ENCODE peak calls at places on chromosome 2, in ten cellular contexts. H is GM12878, U is A549, J is transverse colon, C is ovary, N is sigmoid colon, A is tibial nerve, M is HepG2, V is SK-N-SH, W is esophagus muscularis mucosa. L is an unnamed sample.

GRCh38 chr2:24909555-24910177 is 10.4 kb downstream of the ADCY3 start:
- DNase-seq in A (no peak), J (peak; percentile 2), N (no peak), V (no peak), C (no peak), W (no peak), U (no peak), M (no peak), H (no peak), L (no peak)

GRCh38 chr2:237877576-237878307 is 18.3 kb downstream of the RAMP1 start:
- DNase-seq in J (no peak), V (no peak), N (peak; percentile 52), H (no peak), A (no peak), C (no peak), W (no peak), M (no peak), U (no peak), L (no peak)

GRCh38 chr2:35081001-35081628 is 1274.5 kb upstream of the CRIM1 start:
- DNase-seq in V (no peak), W (no peak), H (no peak), U (peak; percentile 64), N (no peak), M (no peak), C (no peak), J (no peak), A (no peak), L (no peak)

GRCh38 chr2:107992069-107992468 is 5.7 kb downstream of the SLC5A7 start:
- DNase-seq in V (no peak), M (no peak), A (no peak), N (no peak), H (no peak), W (no peak), U (no peak), J (no peak), C (no peak), L (no peak)

GRCh38 chr2:118387509-118387908 is 299.2 kb downstream of the INSIG2 start:
- DNase-seq in J (no peak), C (no peak), A (no peak), V (no peak), N (no peak), U (peak; percentile 21), M (no peak), W (no peak), H (no peak), L (no peak)

GRCh38 chr2:4336855-4337254 is 633.5 kb downstream of the DCDC2C start:
- DNase-seq in M (no peak), H (no peak), A (no peak), C (no peak), J (no peak), U (no peak), V (no peak), W (no peak), N (no peak), L (no peak)

GRCh38 chr2:190235551-190235950 is 84.1 kb downstream of the HIBCH start:
- DNase-seq in N (no peak), H (no peak), M (no peak), W (no peak), J (peak; percentile 20), C (no peak), U (no peak), V (no peak), A (no peak), L (no peak)

GRCh38 chr2:109383505-109384307 is 230.1 kb downstream of the SEPTIN10 start:
- DNase-seq in C (no peak), U (no peak), A (no peak), H (no peak), N (peak; percentile 50), J (no peak), M (no peak), V (no peak), W (no peak), L (no peak)

DNA sequence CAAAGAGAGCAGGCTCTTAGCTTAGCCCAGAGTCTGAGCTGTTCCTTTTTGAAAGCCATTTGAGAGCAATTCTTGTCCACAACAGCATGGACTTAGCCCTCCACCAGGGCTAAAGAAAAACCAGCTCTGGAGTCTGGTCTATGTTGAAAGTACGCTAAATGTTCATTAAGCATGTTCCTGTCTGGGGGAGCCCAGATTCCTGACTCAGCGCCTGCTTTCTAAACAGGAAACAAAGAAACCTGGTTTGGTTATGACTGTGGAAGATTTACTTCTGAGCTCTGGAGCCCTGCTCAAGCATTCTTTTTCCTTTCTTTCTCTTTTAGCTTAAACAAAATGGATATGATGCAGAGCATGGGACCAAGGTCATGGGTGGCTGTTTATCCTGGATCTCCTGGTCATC is 279.8 kb downstream of the RBM43 start:
- DNase-seq in U (no peak), N (no peak), M (no peak), W (no peak), C (no peak), H (no peak), A (no peak), V (no peak), J (no peak), L (no peak)
- H3K4me1 ChIP-seq in U (no peaks in the 10 kb centered on the region), N (peaks cover 8% of the 10 kb centered on the region), M (no peaks in the 10 kb centered on the region), W (no peaks in the 10 kb centered on the region), C (no peaks in the 10 kb centered on the region), H (no peaks in the 10 kb centered on the region), A (no peaks in the 10 kb centered on the region), V (no peaks in the 10 kb centered on the region), J (no peaks in the 10 kb centered on the region), L (no peaks in the 10 kb centered on the region)

GRCh38 chr2:227214622-227215041 is 50.2 kb downstream of the COL4A3 start:
- DNase-seq in M (no peak), W (no peak), J (no peak), V (no peak), C (no peak), A (no peak), H (no peak), N (no peak), U (peak; percentile 61), L (no peak)

GRCh38 chr2:227221120-227221519 is 56.7 kb downstream of the COL4A3 start:
- DNase-seq in J (no peak), A (no peak), V (no peak), H (no peak), C (no peak), W (no peak), U (peak; percentile 23), N (no peak), M (no peak), L (no peak)

GRCh38 chr2:227222292-227222691 is 57.9 kb downstream of the COL4A3 start:
- DNase-seq in U (no peak), H (no peak), A (no peak), W (no peak), J (no peak), C (no peak), N (no peak), M (no peak), V (no peak), L (no peak)

DNA sequence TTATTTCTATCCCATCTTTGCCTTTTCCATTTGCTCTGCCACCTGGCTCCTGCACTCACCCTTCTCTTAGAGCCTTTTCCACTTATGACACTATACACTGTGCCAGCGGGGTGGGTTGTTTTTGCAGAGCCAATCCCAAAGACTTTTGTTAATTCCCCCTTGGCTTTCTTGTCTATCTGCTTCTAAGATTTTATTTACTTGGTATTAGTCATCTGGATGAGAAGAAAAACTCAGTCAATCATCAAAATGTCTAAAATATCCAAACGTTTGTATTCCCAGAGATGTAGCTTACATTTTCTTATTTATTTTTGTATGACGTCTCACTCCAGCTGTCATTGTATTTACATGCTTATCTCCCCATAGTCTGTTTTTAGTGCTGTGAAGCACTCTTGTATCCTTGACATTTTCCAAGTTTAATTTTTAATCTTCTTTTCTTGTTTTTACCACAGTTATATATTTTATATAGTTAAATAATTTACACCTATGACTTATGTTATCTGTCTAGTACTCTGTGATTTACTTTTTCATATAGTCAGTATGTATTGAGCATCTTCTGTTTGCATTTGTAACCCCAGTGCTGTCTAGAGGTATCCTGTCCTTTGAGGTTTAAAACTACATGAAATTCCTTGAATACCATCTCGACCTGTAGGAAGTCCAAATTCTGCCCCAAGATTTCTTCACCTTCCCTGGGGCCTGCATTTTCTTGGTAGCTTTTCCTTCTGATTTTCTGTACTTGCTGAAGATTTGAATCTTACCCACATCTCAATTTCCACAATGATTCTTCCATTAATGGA is 55.1 kb downstream of the COL4A3 start:
- DNase-seq in N (no peak), H (no peak), M (no peak), C (no peak), U (peak; percentile 76), W (no peak), J (no peak), V (no peak), A (no peak), L (no peak)
- TF ChIP-seq EP300 in N (no peak), H (no peak), M (no peak), C (no peak), U (peak; percentile 44), W (no peak), J (no peak), V (no peak), A (no peak), L (no peak)

GRCh38 chr2:218130822-218131221 is 5.0 kb downstream of the CXCR2 start:
- DNase-seq in H (no peak), N (no peak), W (no peak), V (no peak), A (no peak), U (no peak), C (no peak), J (no peak), M (no peak), L (no peak)

GRCh38 chr2:218129756-218130155 is 3.9 kb downstream of the CXCR2 start:
- DNase-seq in J (no peak), V (no peak), U (no peak), W (no peak), N (no peak), C (no peak), M (no peak), A (no peak), H (no peak), L (no peak)

GRCh38 chr2:218127929-218128455 is 2.2 kb downstream of the CXCR2 start:
- DNase-seq in J (no peak), V (no peak), A (no peak), N (no peak), C (no peak), H (no peak), M (no peak), U (no peak), W (no peak), L (no peak)

GRCh38 chr2:218130373-218130772 is 4.5 kb downstream of the CXCR2 start:
- DNase-seq in W (no peak), H (no peak), M (no peak), U (no peak), A (no peak), C (no peak), N (no peak), J (no peak), V (no peak), L (no peak)

GRCh38 chr2:218128781-218129478 is 3.1 kb downstream of the CXCR2 start:
- DNase-seq in C (no peak), H (no peak), M (no peak), J (no peak), A (no peak), U (no peak), N (no peak), V (no peak), W (no peak), L (no peak)
- H3K4me1 ChIP-seq in C (no peaks in the 10 kb centered on the region), H (no peaks in the 10 kb centered on the region), M (no peaks in the 10 kb centered on the region), J (no peaks in the 10 kb centered on the region), A (peaks cover 13% of the 10 kb centered on the region), U (no peaks in the 10 kb centered on the region), N (no peaks in the 10 kb centered on the region), V (no peaks in the 10 kb centered on the region), W (no peaks in the 10 kb centered on the region), L (no peaks in the 10 kb centered on the region)

GRCh38 chr2:100257939-100258338 is 64.4 kb downstream of the LONRF2 start:
- DNase-seq in M (no peak), V (no peak), A (no peak), U (no peak), W (no peak), H (no peak), C (no peak), N (no peak), J (no peak), L (no peak)

GRCh38 chr2:100253786-100254185 is 68.5 kb downstream of the LONRF2 start:
- DNase-seq in C (no peak), J (no peak), N (no peak), A (no peak), H (no peak), M (no peak), V (no peak), W (no peak), U (no peak), L (no peak)

GRCh38 chr2:100256416-100256815 is 65.9 kb downstream of the LONRF2 start:
- DNase-seq in W (no peak), A (no peak), H (no peak), J (no peak), N (no peak), M (no peak), U (no peak), V (peak; percentile 37), C (no peak), L (no peak)

GRCh38 chr2:100252811-100253698 is 69.2 kb downstream of the LONRF2 start:
- DNase-seq in V (no peak), U (no peak), H (no peak), W (no peak), N (no peak), A (no peak), J (no peak), C (no peak), M (no peak), L (peak; percentile 24)

GRCh38 chr2:100254646-100255210 is 67.6 kb downstream of the LONRF2 start:
- DNase-seq in V (no peak), J (no peak), M (no peak), H (no peak), U (no peak), W (no peak), N (no peak), C (no peak), A (no peak), L (no peak)
- TF ChIP-seq EP300 in V (no peak), J (no peak), M (no peak), H (no peak), U (no peak), W (no peak), N (no peak), C (no peak), A (no peak), L (no peak)